ENCODE peak calls at places on chromosomes 11 and 22, in ten cellular contexts. C is NCI-H1417; O is lower leg skin; Z is fibroblast of mammary gland; E is KBM-7; B is frontal cortex; V is endothelial cell; S is ACHN; M is suprapubic skin; H is activated CD4-positive, CD25-positive, alpha-beta regulatory T cell. I is an unnamed sample.

GRCh38 chr22:30969532-30970355 is 679 bp downstream of the TUG1 start:
- DNase-seq in C (no peak), O (peak), Z (peak), E (peak), B (no peak), V (peak), S (peak), M (no peak), H (peak), I (no peak)

GRCh38 chr11:123212406-123212805 is 17.4 kb upstream of the CLMP start:
- DNase-seq in C (no peak), O (no peak), Z (no peak), E (no peak), B (no peak), V (no peak), S (no peak), M (no peak), H (no peak), I (no peak)

GRCh38 chr11:122007611-122008071 is 108.4 kb downstream of the BLID start:
- DNase-seq in C (no peak), O (no peak), Z (peak), E (no peak), B (no peak), V (no peak), S (no peak), M (no peak), H (no peak), I (no peak)

GRCh38 chr11:10109836-10110235 is 184.2 kb downstream of the SBF2 start:
- DNase-seq in C (no peak), O (no peak), Z (peak), E (no peak), B (no peak), V (no peak), S (no peak), M (no peak), H (no peak), I (no peak)

GRCh38 chr11:13462928-13463778 is at the start of gene BTBD10:
- DNase-seq in C (peak), O (peak), Z (peak), E (peak), B (peak), V (peak), S (peak), M (peak), H (peak), I (peak)

GRCh38 chr11:105870521-105871113 is 151.4 kb downstream of the MSANTD4 start:
- DNase-seq in C (no peak), O (no peak), Z (peak), E (no peak), B (no peak), V (no peak), S (no peak), M (no peak), H (no peak), I (no peak)

GRCh38 chr11:46393759-46394158 is 2.2 kb upstream of the CHRM4 start:
- DNase-seq in C (no peak), O (peak), Z (no peak), E (no peak), B (no peak), V (no peak), S (no peak), M (no peak), H (no peak), I (no peak)

GRCh38 chr22:49780992-49781782 is 46.5 kb downstream of the BRD1 start:
- DNase-seq in C (no peak), O (no peak), Z (no peak), E (no peak), B (no peak), V (no peak), S (no peak), M (no peak), H (no peak), I (no peak)

GRCh38 chr11:123454060-123454651 is 24.1 kb downstream of the GRAMD1B start:
- DNase-seq in C (no peak), O (no peak), Z (no peak), E (peak), B (no peak), V (peak), S (no peak), M (no peak), H (no peak), I (no peak)

GRCh38 chr22:39253427-39254070 is 8.8 kb upstream of the PDGFB start:
- DNase-seq in C (no peak), O (no peak), Z (peak), E (no peak), B (no peak), V (no peak), S (peak), M (no peak), H (no peak), I (no peak)

GRCh38 chr22:26589367-26589844 is 526 bp downstream of the TPST2 start:
- DNase-seq in C (no peak), O (no peak), Z (peak), E (peak), B (no peak), V (peak), S (peak), M (no peak), H (no peak), I (no peak)

GRCh38 chr11:45332486-45332934 is 46.4 kb upstream of the SYT13 start:
- DNase-seq in C (peak), O (no peak), Z (peak), E (peak), B (peak), V (peak), S (peak), M (no peak), H (no peak), I (peak)

GRCh38 chr11:95132956-95133355 is 43.3 kb downstream of the ENDOD1 start:
- DNase-seq in C (no peak), O (no peak), Z (no peak), E (no peak), B (no peak), V (no peak), S (no peak), M (no peak), H (no peak), I (no peak)

GRCh38 chr11:117829369-117829725 is 4.8 kb upstream of the FXYD2 start:
- DNase-seq in C (no peak), O (no peak), Z (no peak), E (no peak), B (no peak), V (no peak), S (no peak), M (peak), H (no peak), I (no peak)

GRCh38 chr11:44763111-44763820 is 36.5 kb downstream of the TSPAN18 start:
- DNase-seq in C (no peak), O (peak), Z (no peak), E (no peak), B (no peak), V (no peak), S (peak), M (no peak), H (no peak), I (no peak)

GRCh38 chr11:6283453-6284023 is 23.9 kb downstream of the CCKBR start:
- DNase-seq in C (no peak), O (no peak), Z (no peak), E (no peak), B (no peak), V (no peak), S (no peak), M (no peak), H (no peak), I (no peak)

GRCh38 chr11:22787565-22788162 is 41.9 kb downstream of the SVIP start:
- DNase-seq in C (peak), O (no peak), Z (peak), E (peak), B (no peak), V (peak), S (peak), M (no peak), H (no peak), I (no peak)

GRCh38 chr11:66189031-66189745 is 79.3 kb upstream of the RAB1B start:
- DNase-seq in C (no peak), O (no peak), Z (no peak), E (no peak), B (no peak), V (no peak), S (no peak), M (no peak), H (no peak), I (no peak)

GRCh38 chr11:73818838-73819237 is 31.2 kb downstream of the MRPL48 start:
- DNase-seq in C (no peak), O (no peak), Z (peak), E (no peak), B (no peak), V (no peak), S (no peak), M (no peak), H (no peak), I (no peak)

GRCh38 chr11:117230981-117231636 is 764 bp downstream of the PCSK7 start:
- DNase-seq in C (no peak), O (peak), Z (no peak), E (no peak), B (no peak), V (no peak), S (no peak), M (no peak), H (no peak), I (no peak)

GRCh38 chr11:72589802-72590761 is 84.1 kb downstream of the PDE2A start:
- DNase-seq in C (no peak), O (no peak), Z (peak), E (peak), B (no peak), V (peak), S (peak), M (no peak), H (no peak), I (peak)

GRCh38 chr11:45560153-45560934 is 105.1 kb downstream of the CHST1 start:
- DNase-seq in C (no peak), O (no peak), Z (peak), E (no peak), B (no peak), V (no peak), S (no peak), M (no peak), H (no peak), I (no peak)

GRCh38 chr22:41171996-41172395 is 33.1 kb upstream of the L3MBTL2 start:
- DNase-seq in C (no peak), O (no peak), Z (no peak), E (no peak), B (no peak), V (no peak), S (no peak), M (no peak), H (no peak), I (no peak)